ENCODE peak calls at places on chromosomes 3 and 15, in four cellular contexts. One of them, this sample, is unnamed. For H3K9me3 and H3K27me3, the result is how much of the 10 kb centered on the place peaks cover.

GRCh38 chr3:28564211-28564610 is 215.6 kb upstream of the AZI2 start:
- DNase-seq in CD8-positive, alpha-beta memory T cell: no peak
- DNase-seq in neural progenitor cell: no peak
- DNase-seq in effector memory CD4-positive, alpha-beta T cell: no peak
- DNase-seq in this sample: no peak

GRCh38 chr15:44094776-44095175 is 100.3 kb downstream of the FRMD5 start:
- DNase-seq in neural progenitor cell: no peak
- DNase-seq in effector memory CD4-positive, alpha-beta T cell: no peak
- DNase-seq in CD8-positive, alpha-beta memory T cell: no peak
- DNase-seq in this sample: no peak

GRCh38 chr15:79644091-79644490 is 212.0 kb downstream of the MINAR1 start:
- DNase-seq in effector memory CD4-positive, alpha-beta T cell: no peak
- DNase-seq in neural progenitor cell: no peak
- DNase-seq in CD8-positive, alpha-beta memory T cell: no peak
- DNase-seq in this sample: no peak

GRCh38 chr3:129123314-129124060 is 1.9 kb upstream of the RAB43 start:
- DNase-seq in neural progenitor cell: no peak
- DNase-seq in effector memory CD4-positive, alpha-beta T cell: no peak
- DNase-seq in CD8-positive, alpha-beta memory T cell: peak
- DNase-seq in this sample: no peak

GRCh38 chr3:30768703-30769550 is 125.5 kb downstream of the GADL1 start:
- DNase-seq in CD8-positive, alpha-beta memory T cell: peak
- DNase-seq in neural progenitor cell: peak
- DNase-seq in effector memory CD4-positive, alpha-beta T cell: peak
- DNase-seq in this sample: peak

GRCh38 chr3:72797773-72798543 is 50.3 kb downstream of the SHQ1 start:
- DNase-seq in CD8-positive, alpha-beta memory T cell: no peak
- DNase-seq in neural progenitor cell: peak
- DNase-seq in effector memory CD4-positive, alpha-beta T cell: no peak
- DNase-seq in this sample: no peak

GRCh38 chr3:96467639-96468038 is 346.8 kb upstream of the EPHA6 start:
- DNase-seq in neural progenitor cell: no peak
- DNase-seq in effector memory CD4-positive, alpha-beta T cell: no peak
- DNase-seq in CD8-positive, alpha-beta memory T cell: no peak
- DNase-seq in this sample: no peak

GRCh38 chr3:55636300-55637195 is 149.4 kb upstream of the WNT5A start:
- DNase-seq in CD8-positive, alpha-beta memory T cell: no peak
- DNase-seq in neural progenitor cell: no peak
- DNase-seq in effector memory CD4-positive, alpha-beta T cell: no peak
- DNase-seq in this sample: no peak

GRCh38 chr3:140922634-140923033 is 19.0 kb upstream of the SLC25A36 start:
- DNase-seq in CD8-positive, alpha-beta memory T cell: no peak
- DNase-seq in neural progenitor cell: peak
- DNase-seq in effector memory CD4-positive, alpha-beta T cell: no peak
- DNase-seq in this sample: peak

DNA sequence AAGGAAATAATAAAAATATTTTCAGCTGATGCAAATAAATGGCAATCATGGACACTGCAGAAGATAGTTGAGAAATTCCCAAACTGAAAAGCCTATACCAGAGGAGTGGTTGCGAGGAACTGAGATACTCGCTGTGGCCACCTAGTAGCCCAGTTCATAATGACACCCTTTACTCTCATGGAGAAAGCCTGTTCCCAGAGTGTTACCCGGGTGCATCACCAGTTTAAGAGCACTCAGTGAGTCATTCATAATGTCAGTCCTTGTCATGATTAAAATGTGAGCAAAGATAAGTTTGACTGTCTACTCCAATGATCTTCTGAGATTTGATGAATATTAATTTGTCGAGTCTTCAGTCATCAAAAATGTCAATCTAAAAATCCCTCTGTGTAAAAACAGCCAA is 138.4 kb upstream of the LRRC3B start:
- DNase-seq in CD8-positive, alpha-beta memory T cell: no peak
- DNase-seq in effector memory CD4-positive, alpha-beta T cell: no peak
- DNase-seq in neural progenitor cell: peak
- DNase-seq in this sample: no peak
- H3K9me3 ChIP-seq in CD8-positive, alpha-beta memory T cell: under half
- H3K9me3 ChIP-seq in effector memory CD4-positive, alpha-beta T cell: under half
- H3K9me3 ChIP-seq in neural progenitor cell: under half
- H3K9me3 ChIP-seq in this sample: under half

DNA sequence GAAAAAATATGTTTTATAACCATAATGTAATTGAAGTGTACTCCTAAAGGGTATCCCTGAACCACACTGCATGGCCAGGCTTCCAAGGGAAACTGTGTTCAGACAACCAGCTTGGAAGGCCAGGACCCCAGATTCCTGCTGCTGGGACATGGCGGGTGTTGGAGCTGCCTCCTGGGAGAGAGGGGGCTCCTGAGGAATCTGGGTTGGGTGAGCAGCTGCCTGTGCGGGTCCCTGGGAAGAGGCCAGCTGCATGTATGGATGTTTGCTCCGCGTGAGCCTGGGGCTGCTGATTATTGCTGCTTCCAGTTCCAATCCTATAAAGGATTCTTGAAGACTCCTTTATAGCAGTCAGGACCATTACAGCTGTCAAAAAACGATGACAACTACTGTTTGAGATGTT is 348.6 kb upstream of the ICE2 start:
- DNase-seq in effector memory CD4-positive, alpha-beta T cell: no peak
- DNase-seq in neural progenitor cell: no peak
- DNase-seq in CD8-positive, alpha-beta memory T cell: no peak
- DNase-seq in this sample: no peak
- H3K27me3 ChIP-seq in effector memory CD4-positive, alpha-beta T cell: under half
- H3K27me3 ChIP-seq in neural progenitor cell: under half
- H3K27me3 ChIP-seq in CD8-positive, alpha-beta memory T cell: under half
- H3K27me3 ChIP-seq in this sample: under half

GRCh38 chr3:100401674-100402036 is 316 bp downstream of the LNP1 start:
- DNase-seq in CD8-positive, alpha-beta memory T cell: no peak
- DNase-seq in effector memory CD4-positive, alpha-beta T cell: peak
- DNase-seq in neural progenitor cell: peak
- DNase-seq in this sample: no peak

GRCh38 chr3:100400782-100401673 is at the start of the genes LNP1 and TOMM70:
- DNase-seq in neural progenitor cell: peak
- DNase-seq in CD8-positive, alpha-beta memory T cell: peak
- DNase-seq in effector memory CD4-positive, alpha-beta T cell: peak
- DNase-seq in this sample: peak

GRCh38 chr3:100396967-100397366 is 3.9 kb downstream of the TOMM70 start:
- DNase-seq in neural progenitor cell: no peak
- DNase-seq in CD8-positive, alpha-beta memory T cell: no peak
- DNase-seq in effector memory CD4-positive, alpha-beta T cell: no peak
- DNase-seq in this sample: no peak

GRCh38 chr3:100400424-100400781 is 486 bp downstream of the TOMM70 start:
- DNase-seq in CD8-positive, alpha-beta memory T cell: peak
- DNase-seq in neural progenitor cell: no peak
- DNase-seq in effector memory CD4-positive, alpha-beta T cell: peak
- DNase-seq in this sample: no peak

GRCh38 chr3:100399341-100400071 is 1.4 kb downstream of the TOMM70 start:
- DNase-seq in CD8-positive, alpha-beta memory T cell: no peak
- DNase-seq in effector memory CD4-positive, alpha-beta T cell: no peak
- DNase-seq in neural progenitor cell: no peak
- DNase-seq in this sample: no peak
- H3K27ac ChIP-seq in CD8-positive, alpha-beta memory T cell: peak
- H3K27ac ChIP-seq in effector memory CD4-positive, alpha-beta T cell: no peak
- H3K27ac ChIP-seq in neural progenitor cell: no peak
- H3K27ac ChIP-seq in this sample: peak

DNA sequence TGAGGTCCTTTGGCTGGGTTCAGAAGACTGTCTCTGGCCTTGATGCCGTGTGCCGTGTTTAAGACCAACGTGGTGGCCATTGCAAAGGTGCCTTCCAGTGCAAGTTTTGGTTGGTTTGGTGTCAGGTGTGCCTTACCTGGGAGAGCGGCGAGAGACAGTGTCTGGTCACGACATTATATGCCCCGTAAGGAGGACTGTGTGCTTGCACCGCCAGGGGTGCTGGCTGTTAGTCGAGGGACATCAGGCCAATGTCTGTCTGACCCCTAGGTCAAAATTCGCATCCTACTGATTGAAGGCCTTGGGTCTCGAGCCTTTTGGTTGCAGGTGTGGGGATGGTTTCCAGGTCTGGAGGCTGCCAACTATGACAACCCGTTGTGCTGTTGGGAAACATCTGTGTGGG is 111.9 kb downstream of the SNRPN start:
- DNase-seq in effector memory CD4-positive, alpha-beta T cell: no peak
- DNase-seq in neural progenitor cell: no peak
- DNase-seq in CD8-positive, alpha-beta memory T cell: no peak
- DNase-seq in this sample: no peak
- H3K9me3 ChIP-seq in effector memory CD4-positive, alpha-beta T cell: half or more
- H3K9me3 ChIP-seq in neural progenitor cell: under half
- H3K9me3 ChIP-seq in CD8-positive, alpha-beta memory T cell: half or more
- H3K9me3 ChIP-seq in this sample: half or more